ENCODE peak calls at places on chromosomes 12 and 14, in six cellular contexts. One of them, this sample, is unnamed.

GRCh38 chr12:6961278-6961694 is 9.2 kb downstream of the PHB2 start:
- DNase-seq in right lobe of liver: peak; percentile 68
- DNase-seq in upper lobe of right lung: peak; percentile 94
- DNase-seq in lower lobe of right lung: peak; percentile 91
- DNase-seq in CD8-positive, alpha-beta memory T cell: peak; percentile 88
- DNase-seq in PC-3: no peak
- DNase-seq in this sample: no peak

GRCh38 chr12:58433969-58434368 is 486.3 kb downstream of the LRIG3 start:
- DNase-seq in right lobe of liver: no peak
- DNase-seq in upper lobe of right lung: no peak
- DNase-seq in lower lobe of right lung: no peak
- DNase-seq in CD8-positive, alpha-beta memory T cell: no peak
- DNase-seq in PC-3: peak; percentile 70
- DNase-seq in this sample: no peak

GRCh38 chr12:46260913-46261476 is 7.8 kb downstream of the SLC38A1 start:
- DNase-seq in right lobe of liver: no peak
- DNase-seq in upper lobe of right lung: no peak
- DNase-seq in lower lobe of right lung: no peak
- DNase-seq in CD8-positive, alpha-beta memory T cell: no peak
- DNase-seq in PC-3: peak; percentile 94
- DNase-seq in this sample: no peak

GRCh38 chr12:42698213-42698612 is 108.7 kb upstream of the PRICKLE1 start:
- DNase-seq in right lobe of liver: no peak
- DNase-seq in upper lobe of right lung: no peak
- DNase-seq in lower lobe of right lung: no peak
- DNase-seq in CD8-positive, alpha-beta memory T cell: no peak
- DNase-seq in PC-3: no peak
- DNase-seq in this sample: no peak

GRCh38 chr12:127930122-127930521 is 336.8 kb upstream of the TMEM132C start:
- DNase-seq in right lobe of liver: no peak
- DNase-seq in upper lobe of right lung: no peak
- DNase-seq in lower lobe of right lung: no peak
- DNase-seq in CD8-positive, alpha-beta memory T cell: no peak
- DNase-seq in PC-3: no peak
- DNase-seq in this sample: no peak

GRCh38 chr12:54417712-54418440 is 1.2 kb downstream of the ITGA5 start:
- DNase-seq in right lobe of liver: peak; percentile 67
- DNase-seq in upper lobe of right lung: no peak
- DNase-seq in lower lobe of right lung: no peak
- DNase-seq in CD8-positive, alpha-beta memory T cell: peak; percentile 43
- DNase-seq in PC-3: no peak
- DNase-seq in this sample: peak; percentile 62

GRCh38 chr12:12357697-12358476 is 1.0 kb downstream of the BORCS5 start:
- DNase-seq in right lobe of liver: no peak
- DNase-seq in upper lobe of right lung: no peak
- DNase-seq in lower lobe of right lung: no peak
- DNase-seq in CD8-positive, alpha-beta memory T cell: peak; percentile 25
- DNase-seq in PC-3: peak; percentile 21
- DNase-seq in this sample: peak; percentile 67

GRCh38 chr14:101849125-101849524 is 87.6 kb downstream of the PPP2R5C start:
- DNase-seq in right lobe of liver: no peak
- DNase-seq in upper lobe of right lung: no peak
- DNase-seq in lower lobe of right lung: no peak
- DNase-seq in CD8-positive, alpha-beta memory T cell: no peak
- DNase-seq in PC-3: no peak
- DNase-seq in this sample: no peak

GRCh38 chr12:1356285-1356684 is 238.1 kb downstream of the FBXL14 start:
- DNase-seq in right lobe of liver: no peak
- DNase-seq in upper lobe of right lung: no peak
- DNase-seq in lower lobe of right lung: no peak
- DNase-seq in CD8-positive, alpha-beta memory T cell: no peak
- DNase-seq in PC-3: no peak
- DNase-seq in this sample: no peak

GRCh38 chr14:41606249-41607118 is at the start of gene LRFN5:
- DNase-seq in right lobe of liver: peak; percentile 52
- DNase-seq in upper lobe of right lung: peak; percentile 59
- DNase-seq in lower lobe of right lung: no peak
- DNase-seq in CD8-positive, alpha-beta memory T cell: no peak
- DNase-seq in PC-3: peak; percentile 12
- DNase-seq in this sample: peak; percentile 62

GRCh38 chr14:91806716-91807115 is 60.6 kb downstream of the TC2N start:
- DNase-seq in right lobe of liver: no peak
- DNase-seq in upper lobe of right lung: no peak
- DNase-seq in lower lobe of right lung: no peak
- DNase-seq in CD8-positive, alpha-beta memory T cell: no peak
- DNase-seq in PC-3: no peak
- DNase-seq in this sample: no peak

GRCh38 chr12:107356266-107356936 is 263.1 kb upstream of the CRY1 start:
- DNase-seq in right lobe of liver: no peak
- DNase-seq in upper lobe of right lung: no peak
- DNase-seq in lower lobe of right lung: no peak
- DNase-seq in CD8-positive, alpha-beta memory T cell: no peak
- DNase-seq in PC-3: peak; percentile 86
- DNase-seq in this sample: peak; percentile 59

GRCh38 chr14:69529563-69529962 is 45.0 kb downstream of the PLEKHD1 start:
- DNase-seq in right lobe of liver: no peak
- DNase-seq in upper lobe of right lung: no peak
- DNase-seq in lower lobe of right lung: no peak
- DNase-seq in CD8-positive, alpha-beta memory T cell: no peak
- DNase-seq in PC-3: no peak
- DNase-seq in this sample: no peak

GRCh38 chr14:98114122-98114895 is 1157.7 kb downstream of the BCL11B start:
- DNase-seq in right lobe of liver: no peak
- DNase-seq in upper lobe of right lung: no peak
- DNase-seq in lower lobe of right lung: no peak
- DNase-seq in CD8-positive, alpha-beta memory T cell: no peak
- DNase-seq in PC-3: peak; percentile 18
- DNase-seq in this sample: no peak

GRCh38 chr14:90698379-90698869 is 117.8 kb downstream of the TTC7B start:
- DNase-seq in right lobe of liver: peak; percentile 61
- DNase-seq in upper lobe of right lung: no peak
- DNase-seq in lower lobe of right lung: no peak
- DNase-seq in CD8-positive, alpha-beta memory T cell: no peak
- DNase-seq in PC-3: no peak
- DNase-seq in this sample: peak; percentile 68

GRCh38 chr12:94898388-94898787 is 105.1 kb downstream of the NDUFA12 start:
- DNase-seq in right lobe of liver: no peak
- DNase-seq in upper lobe of right lung: no peak
- DNase-seq in lower lobe of right lung: no peak
- DNase-seq in CD8-positive, alpha-beta memory T cell: no peak
- DNase-seq in PC-3: peak; percentile 33
- DNase-seq in this sample: peak; percentile 7

GRCh38 chr14:68715032-68715924 is 77.6 kb downstream of the ZFP36L1 start:
- DNase-seq in right lobe of liver: no peak
- DNase-seq in upper lobe of right lung: no peak
- DNase-seq in lower lobe of right lung: no peak
- DNase-seq in CD8-positive, alpha-beta memory T cell: no peak
- DNase-seq in PC-3: no peak
- DNase-seq in this sample: no peak

GRCh38 chr12:50538178-50538577 is 33.4 kb downstream of the DIP2B start:
- DNase-seq in right lobe of liver: no peak
- DNase-seq in upper lobe of right lung: no peak
- DNase-seq in lower lobe of right lung: no peak
- DNase-seq in CD8-positive, alpha-beta memory T cell: no peak
- DNase-seq in PC-3: no peak
- DNase-seq in this sample: no peak
- H3K4me1 ChIP-seq in right lobe of liver: peaks cover 52% of the 10 kb centered on the region
- H3K4me1 ChIP-seq in upper lobe of right lung: peaks cover 22% of the 10 kb centered on the region
- H3K4me1 ChIP-seq in lower lobe of right lung: peaks cover 16% of the 10 kb centered on the region
- H3K4me1 ChIP-seq in CD8-positive, alpha-beta memory T cell: peaks cover 17% of the 10 kb centered on the region
- H3K4me1 ChIP-seq in PC-3: peaks cover 68% of the 10 kb centered on the region
- H3K4me1 ChIP-seq in this sample: peaks cover 20% of the 10 kb centered on the region

GRCh38 chr14:74829238-74829637 is 46.7 kb downstream of the PROX2 start:
- DNase-seq in right lobe of liver: no peak
- DNase-seq in upper lobe of right lung: no peak
- DNase-seq in lower lobe of right lung: no peak
- DNase-seq in CD8-positive, alpha-beta memory T cell: no peak
- DNase-seq in PC-3: no peak
- DNase-seq in this sample: no peak
- H3K36me3 ChIP-seq in right lobe of liver: peaks cover 29% of the 10 kb centered on the region
- H3K36me3 ChIP-seq in upper lobe of right lung: peaks cover 34% of the 10 kb centered on the region
- H3K36me3 ChIP-seq in lower lobe of right lung: peaks cover 46% of the 10 kb centered on the region
- H3K36me3 ChIP-seq in CD8-positive, alpha-beta memory T cell: peaks cover 6% of the 10 kb centered on the region
- H3K36me3 ChIP-seq in PC-3: peaks cover 32% of the 10 kb centered on the region
- H3K36me3 ChIP-seq in this sample: peaks cover 35% of the 10 kb centered on the region

GRCh38 chr14:75477881-75478280 is 44.4 kb upstream of the BATF start:
- DNase-seq in right lobe of liver: no peak
- DNase-seq in upper lobe of right lung: no peak
- DNase-seq in lower lobe of right lung: no peak
- DNase-seq in CD8-positive, alpha-beta memory T cell: no peak
- DNase-seq in PC-3: no peak
- DNase-seq in this sample: no peak
- H3K4me1 ChIP-seq in right lobe of liver: no peaks in the 10 kb centered on the region
- H3K4me1 ChIP-seq in upper lobe of right lung: peaks cover 11% of the 10 kb centered on the region
- H3K4me1 ChIP-seq in lower lobe of right lung: no peaks in the 10 kb centered on the region
- H3K4me1 ChIP-seq in CD8-positive, alpha-beta memory T cell: no peaks in the 10 kb centered on the region
- H3K4me1 ChIP-seq in PC-3: no peaks in the 10 kb centered on the region
- H3K4me1 ChIP-seq in this sample: no peaks in the 10 kb centered on the region

GRCh38 chr14:104694475-104694950 is 5.1 kb downstream of the INF2 start:
- DNase-seq in right lobe of liver: no peak
- DNase-seq in upper lobe of right lung: no peak
- DNase-seq in lower lobe of right lung: no peak
- DNase-seq in CD8-positive, alpha-beta memory T cell: no peak
- DNase-seq in PC-3: no peak
- DNase-seq in this sample: no peak
- H3K36me3 ChIP-seq in right lobe of liver: peaks cover 5% of the 10 kb centered on the region
- H3K36me3 ChIP-seq in upper lobe of right lung: no peaks in the 10 kb centered on the region
- H3K36me3 ChIP-seq in lower lobe of right lung: peaks cover 8% of the 10 kb centered on the region
- H3K36me3 ChIP-seq in CD8-positive, alpha-beta memory T cell: no peaks in the 10 kb centered on the region
- H3K36me3 ChIP-seq in PC-3: peaks cover 24% of the 10 kb centered on the region
- H3K36me3 ChIP-seq in this sample: peaks cover 21% of the 10 kb centered on the region

GRCh38 chr12:122486805-122487426 is 13.8 kb downstream of the ZCCHC8 start:
- DNase-seq in right lobe of liver: no peak
- DNase-seq in upper lobe of right lung: no peak
- DNase-seq in lower lobe of right lung: no peak
- DNase-seq in CD8-positive, alpha-beta memory T cell: no peak
- DNase-seq in PC-3: peak; percentile 14
- DNase-seq in this sample: no peak
- H3K4me1 ChIP-seq in right lobe of liver: peaks cover 35% of the 10 kb centered on the region
- H3K4me1 ChIP-seq in upper lobe of right lung: no peaks in the 10 kb centered on the region
- H3K4me1 ChIP-seq in lower lobe of right lung: no peaks in the 10 kb centered on the region
- H3K4me1 ChIP-seq in CD8-positive, alpha-beta memory T cell: no peaks in the 10 kb centered on the region
- H3K4me1 ChIP-seq in PC-3: no peaks in the 10 kb centered on the region
- H3K4me1 ChIP-seq in this sample: no peaks in the 10 kb centered on the region

GRCh38 chr14:103700753-103701490 is 14.3 kb downstream of the XRCC3 start:
- DNase-seq in right lobe of liver: peak; percentile 85
- DNase-seq in upper lobe of right lung: no peak
- DNase-seq in lower lobe of right lung: no peak
- DNase-seq in CD8-positive, alpha-beta memory T cell: no peak
- DNase-seq in PC-3: no peak
- DNase-seq in this sample: no peak
- H3K36me3 ChIP-seq in right lobe of liver: peaks cover 3% of the 10 kb centered on the region
- H3K36me3 ChIP-seq in upper lobe of right lung: peaks cover 65% of the 10 kb centered on the region
- H3K36me3 ChIP-seq in lower lobe of right lung: peaks cover 76% of the 10 kb centered on the region
- H3K36me3 ChIP-seq in CD8-positive, alpha-beta memory T cell: peaks cover 4% of the 10 kb centered on the region
- H3K36me3 ChIP-seq in PC-3: peaks cover 30% of the 10 kb centered on the region
- H3K36me3 ChIP-seq in this sample: peaks cover 57% of the 10 kb centered on the region